ENCODE peak calls at places on chromosomes 4 and X, in five cellular contexts. X, Y, P, O and I are unnamed samples. For H3K27me3 and H3K36me3, the result is how much of the 10 kb centered on the place peaks cover.

GRCh38 chr4:5019274-5019673 is at the start of gene CYTL1:
- DNase-seq in P (peak), Y (no peak), X (no peak), O (no peak), I (no peak)

GRCh38 chrX:14356401-14356800 is 172.9 kb upstream of the GLRA2 start:
- DNase-seq in P (no peak), Y (no peak), O (no peak), X (no peak), I (no peak)

GRCh38 chr4:167885872-167886271 is 206.5 kb upstream of the ANXA10 start:
- DNase-seq in X (no peak), P (no peak), O (no peak), Y (no peak), I (no peak)

GRCh38 chrX:133670394-133670793 is 255.1 kb upstream of the GPC4 start:
- DNase-seq in Y (no peak), X (no peak), P (peak), O (no peak), I (no peak)

GRCh38 chrX:103845165-103845653 is 13.2 kb upstream of the RAB9B start:
- DNase-seq in X (peak), Y (peak), P (peak), O (peak), I (peak)

GRCh38 chrX:8913665-8914409 is 112.7 kb upstream of the FAM9A start:
- DNase-seq in P (no peak), O (no peak), Y (no peak), X (no peak), I (no peak)

GRCh38 chr4:54439831-54440243 is 210.7 kb downstream of the PDGFRA start:
- DNase-seq in P (no peak), X (no peak), Y (no peak), O (no peak), I (no peak)

GRCh38 chrX:63128509-63128908 is 222.6 kb downstream of the SPIN4 start:
- DNase-seq in P (peak), X (no peak), Y (no peak), O (no peak), I (no peak)

GRCh38 chr4:6619116-6619465 is 21.4 kb upstream of the MRFAP1 start:
- DNase-seq in X (no peak), P (no peak), Y (no peak), O (no peak), I (no peak)

GRCh38 chr4:147194107-147194506 is 248.4 kb upstream of the TTC29 start:
- DNase-seq in X (no peak), Y (no peak), O (no peak), P (no peak), I (no peak)

GRCh38 chrX:44451056-44451455 is 91.6 kb downstream of the FUNDC1 start:
- DNase-seq in P (no peak), O (no peak), X (no peak), Y (no peak), I (no peak)

GRCh38 chr4:44446801-44447562 is 1.6 kb downstream of the KCTD8 start:
- DNase-seq in Y (no peak), O (peak), X (no peak), P (peak), I (peak)

GRCh38 chr4:10605746-10606482 is 78.7 kb downstream of the CLNK start:
- DNase-seq in P (no peak), X (no peak), O (no peak), Y (no peak), I (no peak)

GRCh38 chr4:184838249-184839074 is 12.7 kb upstream of the ACSL1 start:
- DNase-seq in Y (no peak), O (no peak), X (no peak), P (no peak), I (no peak)

GRCh38 chr4:149896428-149896827 is 80.8 kb upstream of the IQCM start:
- DNase-seq in P (peak), O (no peak), Y (no peak), X (no peak), I (no peak)

GRCh38 chr4:56129431-56129861 is 180.7 kb downstream of the CEP135 start:
- DNase-seq in P (peak), O (no peak), Y (no peak), X (no peak), I (no peak)

GRCh38 chr4:187172340-187172761 is 448.7 kb upstream of the FAT1 start:
- DNase-seq in O (no peak), X (no peak), P (no peak), Y (no peak), I (no peak)

GRCh38 chrX:3516051-3516541 is 169.6 kb upstream of the MXRA5 start:
- DNase-seq in X (no peak), P (no peak), Y (no peak), O (no peak), I (no peak)

GRCh38 chrX:63275127-63275526 is 76.0 kb downstream of the SPIN4 start:
- DNase-seq in P (peak), Y (no peak), O (no peak), X (no peak), I (no peak)

GRCh38 chr4:186033027-186033426 is 35.9 kb upstream of the TLR3 start:
- DNase-seq in Y (no peak), O (no peak), P (no peak), X (no peak), I (no peak)

GRCh38 chr4:183098723-183099536 is at the start of gene WWC2:
- DNase-seq in Y (peak), P (peak), O (peak), X (peak), I (peak)

GRCh38 chrX:9928083-9928482 is 39.1 kb upstream of the CLDN34 start:
- DNase-seq in O (no peak), Y (no peak), X (no peak), P (peak), I (no peak)

GRCh38 chr4:140025470-140025869 is 128.5 kb downstream of the MAML3 start:
- DNase-seq in O (no peak), Y (no peak), X (no peak), P (no peak), I (no peak)

GRCh38 chrX:136768469-136769084 is 12.2 kb downstream of the ARHGEF6 start:
- DNase-seq in O (no peak), P (no peak), Y (peak), X (no peak), I (peak)

GRCh38 chr4:94410678-94411206 is 41.0 kb upstream of the PDLIM5 start:
- DNase-seq in X (no peak), O (no peak), Y (no peak), P (no peak), I (no peak)

GRCh38 chrX:136710324-136710951 is 62.5 kb downstream of the CD40LG start:
- DNase-seq in X (no peak), P (no peak), O (no peak), Y (no peak), I (no peak)

GRCh38 chr4:4417886-4418285 is 31.0 kb downstream of the NSG1 start:
- DNase-seq in Y (no peak), P (no peak), X (no peak), O (peak), I (no peak)

GRCh38 chr4:113437124-113437523 is 324.4 kb downstream of the CAMK2D start:
- DNase-seq in Y (no peak), X (no peak), O (no peak), P (no peak), I (no peak)

GRCh38 chrX:100880368-100880767 is 6.2 kb upstream of the NOX1 start:
- DNase-seq in X (no peak), O (no peak), Y (no peak), P (no peak), I (no peak)

GRCh38 chrX:96906741-96907140 is 23.0 kb downstream of the RPA4 start:
- DNase-seq in O (no peak), X (no peak), P (no peak), Y (no peak), I (no peak)

GRCh38 chr4:151014521-151015457 is at the start of gene LRBA:
- DNase-seq in X (peak), P (peak), Y (peak), O (peak), I (peak)

GRCh38 chr4:152939655-152940054 is 3.5 kb downstream of the FHDC1 start:
- DNase-seq in O (no peak), Y (no peak), P (no peak), X (no peak), I (no peak)

GRCh38 chr4:152945639-152946038 is 9.5 kb downstream of the FHDC1 start:
- DNase-seq in O (no peak), P (no peak), Y (no peak), X (no peak), I (no peak)

GRCh38 chr4:152943673-152944072 is 7.5 kb downstream of the FHDC1 start:
- DNase-seq in X (no peak), Y (no peak), P (no peak), O (no peak), I (no peak)

GRCh38 chr4:152944678-152945320 is 8.7 kb downstream of the FHDC1 start:
- DNase-seq in P (no peak), Y (no peak), O (no peak), X (no peak), I (no peak)

GRCh38 chr4:152942346-152942745 is 6.2 kb downstream of the FHDC1 start:
- DNase-seq in X (no peak), Y (no peak), O (no peak), P (no peak), I (no peak)
- H3K27me3 ChIP-seq in X (under half), Y (under half), O (under half), P (under half), I (under half)

GRCh38 chr4:7815981-7816380 is 123.7 kb downstream of the AFAP1 start:
- DNase-seq in X (no peak), P (no peak), Y (no peak), O (no peak), I (no peak)
- H3K36me3 ChIP-seq in X (under half), P (under half), Y (under half), O (under half), I (under half)

DNA sequence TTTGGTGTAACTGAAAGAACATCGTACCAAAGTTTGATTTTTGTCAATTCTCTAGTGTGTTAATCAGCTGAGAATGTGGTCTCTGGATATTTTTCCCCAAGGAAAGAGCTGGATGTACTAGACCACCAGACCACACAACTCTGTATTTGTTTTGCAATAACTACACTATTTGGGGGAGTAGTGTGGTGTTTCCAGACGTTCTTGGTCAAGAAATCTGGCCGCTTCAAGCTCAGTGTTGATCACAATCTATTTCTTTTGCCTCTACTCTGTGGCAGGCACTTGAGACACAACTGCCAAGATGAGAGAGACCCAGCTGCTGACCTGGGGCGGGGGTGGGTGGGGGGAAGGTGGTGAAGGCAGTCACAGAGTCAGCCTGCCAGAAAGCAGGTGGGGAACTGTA is 30.5 kb downstream of the PTTG2 start:
- DNase-seq in O (no peak), Y (no peak), X (no peak), P (no peak), I (no peak)
- H3K27ac ChIP-seq in O (peak), Y (no peak), X (no peak), P (no peak), I (peak)

DNA sequence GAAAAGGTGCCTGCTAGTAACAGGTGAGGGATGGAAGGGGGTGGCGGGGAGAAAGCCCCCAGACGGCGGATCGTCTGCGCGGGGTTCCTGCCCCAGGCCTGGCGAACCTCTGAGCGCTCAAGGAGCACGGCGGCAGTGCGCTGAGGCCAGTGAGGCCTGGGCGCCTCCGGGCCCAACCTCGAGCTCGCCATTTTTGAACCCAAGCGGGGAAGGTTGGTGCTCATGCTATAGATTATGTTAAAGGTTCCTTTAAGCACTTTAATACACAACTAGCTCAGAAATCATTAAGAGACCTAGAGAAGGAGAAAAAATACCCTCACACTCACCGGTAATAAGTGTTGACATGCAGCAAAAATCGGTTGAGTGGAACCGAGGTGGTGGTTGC is 7.9 kb downstream of the PITX2 start:
- DNase-seq in Y (no peak), P (peak), O (no peak), X (no peak), I (no peak)
- H3K27me3 ChIP-seq in Y (half or more), P (half or more), O (under half), X (under half), I (half or more)

GRCh38 chr4:141233673-141234072 is 13.0 kb downstream of the ZNF330 start:
- DNase-seq in P (no peak), X (no peak), O (no peak), Y (no peak), I (no peak)
- H3K36me3 ChIP-seq in P (under half), X (half or more), O (under half), Y (under half), I (under half)

DNA sequence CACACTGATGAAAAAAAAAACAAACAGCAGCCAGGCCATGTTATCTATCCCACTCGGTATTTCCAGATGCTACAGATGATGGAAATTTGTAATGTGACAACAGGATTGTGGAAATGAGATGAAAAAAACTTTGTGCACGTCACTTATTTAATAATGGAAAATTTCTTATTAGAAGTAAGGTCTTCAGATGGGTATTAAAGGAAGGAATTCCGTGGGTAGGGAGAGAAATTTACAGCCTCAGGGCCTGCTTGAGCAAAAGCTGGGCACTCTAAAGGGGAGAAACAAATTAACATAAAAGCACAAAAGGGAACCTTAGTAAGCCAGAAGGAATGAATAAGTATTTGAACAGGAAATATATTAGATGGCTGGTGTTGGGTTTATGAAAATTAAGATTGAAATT is 4.2 kb upstream of the PKD2 start:
- DNase-seq in Y (no peak), X (no peak), P (no peak), O (no peak), I (no peak)
- H3K27ac ChIP-seq in Y (no peak), X (no peak), P (no peak), O (peak), I (no peak)

DNA sequence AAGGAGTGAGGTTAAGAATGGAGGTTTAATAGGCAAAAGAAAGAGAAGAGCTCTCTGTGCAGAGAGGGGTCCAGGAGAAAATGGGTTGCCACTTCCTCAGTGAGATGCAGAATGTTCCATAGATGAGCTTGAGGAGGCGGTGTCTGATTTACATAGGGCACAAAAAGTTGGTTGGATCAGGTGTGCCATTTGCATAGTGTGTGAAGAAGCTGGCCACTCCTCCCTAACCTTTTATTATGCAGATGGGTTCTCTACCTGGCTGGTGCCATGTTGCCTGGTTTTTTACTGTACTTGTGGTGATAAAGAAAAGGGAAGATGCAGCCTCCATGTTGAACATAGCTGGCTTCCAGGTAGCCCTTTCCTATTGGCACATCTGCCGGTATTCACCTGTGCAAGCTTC is 27.3 kb downstream of the SUPT20HL1 start:
- DNase-seq in X (no peak), Y (no peak), O (no peak), P (peak), I (no peak)
- H3K27me3 ChIP-seq in X (under half), Y (under half), O (under half), P (under half), I (under half)

GRCh38 chrX:53656845-53657244 is 29.7 kb downstream of the HUWE1 start:
- DNase-seq in Y (no peak), P (no peak), X (no peak), O (no peak), I (no peak)
- H3K36me3 ChIP-seq in Y (under half), P (under half), X (under half), O (under half), I (under half)

GRCh38 chrX:150730719-150731118 is 37.5 kb downstream of the MTMR1 start:
- DNase-seq in X (no peak), P (no peak), O (no peak), Y (no peak), I (no peak)
- H3K27ac ChIP-seq in X (no peak), P (no peak), O (no peak), Y (no peak), I (no peak)